ENCODE peak calls at places on chromosomes 1 and 21, in seven cellular contexts. D, E, C, I, Q, Y and P are unnamed samples.

GRCh38 chr1:21182181-21182711 is 5.5 kb upstream of the EIF4G3 start:
- DNase-seq in I (no peak), Y (no peak), Q (no peak), E (peak; percentile 77), C (no peak), D (no peak), P (no peak)

GRCh38 chr1:17181785-17182464 is 23.0 kb upstream of the PADI1 start:
- DNase-seq in Q (no peak), C (no peak), E (peak; percentile 38), Y (no peak), D (no peak), I (peak; percentile 29), P (no peak)

GRCh38 chr1:79133703-79134258 is 127.3 kb upstream of the ADGRL4 start:
- DNase-seq in D (no peak), C (no peak), E (no peak), Y (no peak), I (no peak), Q (no peak), P (no peak)

GRCh38 chr1:182833271-182833670 is 5.9 kb upstream of the DHX9 start:
- DNase-seq in I (no peak), D (no peak), Y (no peak), C (no peak), Q (no peak), E (no peak), P (no peak)

GRCh38 chr1:246151796-246152434 is 355.2 kb downstream of the SMYD3 start:
- DNase-seq in C (no peak), Y (no peak), E (no peak), Q (no peak), I (peak; percentile 8), D (no peak), P (no peak)

GRCh38 chr1:42003433-42003832 is 84.7 kb upstream of the HIVEP3 start:
- DNase-seq in D (peak; percentile 33), E (no peak), Y (no peak), Q (no peak), C (no peak), I (peak; percentile 8), P (no peak)

GRCh38 chr1:174466607-174467006 is 18.8 kb downstream of the GPR52 start:
- DNase-seq in C (no peak), Y (no peak), D (no peak), E (no peak), Q (no peak), I (no peak), P (no peak)

GRCh38 chr1:210655511-210655910 is 326.8 kb downstream of the HHAT start:
- DNase-seq in Q (no peak), D (no peak), I (no peak), C (no peak), Y (no peak), E (no peak), P (no peak)

GRCh38 chr1:156429308-156430060 is 60.5 kb downstream of the RHBG start:
- DNase-seq in D (no peak), Q (no peak), E (no peak), C (no peak), Y (no peak), I (no peak), P (no peak)

GRCh38 chr1:12438349-12438924 is 179.6 kb downstream of the DHRS3 start:
- DNase-seq in Q (peak; percentile 73), C (no peak), I (no peak), Y (no peak), E (no peak), D (no peak), P (peak; percentile 50)

GRCh38 chr1:159921700-159922498 is 3.4 kb downstream of the TAGLN2 start:
- DNase-seq in D (peak; percentile 41), Q (no peak), E (no peak), Y (no peak), I (no peak), C (no peak), P (peak; percentile 62)

GRCh38 chr1:24166988-24167387 is 20.1 kb downstream of the IFNLR1 start:
- DNase-seq in I (no peak), Y (no peak), D (no peak), C (no peak), Q (no peak), E (no peak), P (no peak)

GRCh38 chr1:116273042-116273783 is 99.8 kb upstream of the ATP1A1 start:
- DNase-seq in C (no peak), Y (no peak), E (no peak), I (peak; percentile 27), D (no peak), Q (no peak), P (no peak)

DNA sequence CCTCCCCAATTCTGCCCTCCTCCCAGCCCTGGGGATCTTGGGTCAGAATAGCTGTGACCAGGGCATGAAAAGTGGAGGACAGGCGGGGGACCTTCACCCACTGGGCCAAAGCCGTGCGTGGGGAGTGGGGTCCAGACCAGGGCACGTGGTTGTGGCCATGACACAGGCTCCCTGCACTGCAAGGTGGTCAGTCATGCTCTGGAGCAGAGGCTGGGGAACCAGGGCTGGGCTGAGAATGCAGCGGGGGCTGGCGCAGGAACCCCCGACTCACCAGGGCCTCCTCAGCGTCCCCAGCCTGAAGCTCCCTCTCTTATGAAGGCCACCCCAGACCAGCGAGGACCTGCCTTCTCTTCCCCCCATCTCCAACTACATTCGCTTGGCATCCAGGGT is 2.7 kb downstream of the DVL1 start:
- DNase-seq in E (no peak), Q (no peak), C (no peak), D (no peak), I (no peak), Y (no peak), P (no peak)
- H3K4me3 ChIP-seq in E (peak overlapping the region; percentile 81), Q (no peak overlapping the region), C (no peak overlapping the region), D (no peak overlapping the region), I (no peak overlapping the region), Y (no peak overlapping the region), P (no peak overlapping the region)

DNA sequence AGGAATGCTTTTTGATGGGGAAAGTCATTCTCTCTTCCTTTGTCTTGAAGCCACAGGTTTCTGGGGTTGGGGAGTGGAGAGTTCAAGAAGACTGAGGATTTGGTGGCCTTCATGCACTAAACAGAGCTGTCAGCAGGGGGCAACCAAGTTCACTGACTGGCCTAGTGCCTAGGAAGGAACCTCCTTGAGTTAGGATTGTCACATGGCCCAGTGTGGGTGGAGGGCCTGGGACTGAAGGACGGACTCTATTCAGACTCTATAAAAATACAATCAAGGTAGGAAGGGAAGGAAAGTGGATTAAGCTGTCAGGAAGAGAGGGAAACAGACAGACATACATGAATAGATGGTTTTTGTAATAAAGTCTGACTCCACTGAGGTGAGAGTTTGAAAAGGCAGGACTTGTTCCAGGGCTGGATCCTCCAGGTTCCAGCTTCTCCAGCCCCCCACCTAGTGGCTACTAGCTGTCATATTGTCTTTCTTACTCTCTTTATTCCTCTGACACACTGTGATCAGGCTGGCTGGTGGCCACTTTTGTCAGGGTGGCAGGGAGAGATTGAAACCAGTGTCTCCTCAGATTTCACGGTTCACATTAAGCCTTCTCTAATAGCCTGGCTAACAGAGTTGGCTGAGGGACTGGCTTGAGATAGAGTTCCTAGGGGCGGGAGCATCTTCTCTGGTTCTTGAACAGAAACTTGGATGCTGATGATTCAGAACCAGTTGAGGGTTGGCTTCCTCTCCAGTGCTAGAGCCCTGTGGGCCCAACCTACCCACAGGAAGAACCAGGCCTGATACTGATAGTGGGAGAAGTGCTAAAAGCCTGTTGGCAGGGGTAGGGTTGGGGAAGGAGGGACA is 4.1 kb upstream of the SH3BGRL3 start:
- DNase-seq in I (peak; percentile 86), C (peak; percentile 83), Q (no peak), D (peak; percentile 93), E (peak; percentile 92), Y (peak; percentile 80), P (no peak)
- H3K4me3 ChIP-seq in I (no peak overlapping the region), C (no peak overlapping the region), Q (no peak overlapping the region), D (no peak overlapping the region), E (no peak overlapping the region), Y (no peak overlapping the region), P (no peak overlapping the region)

DNA sequence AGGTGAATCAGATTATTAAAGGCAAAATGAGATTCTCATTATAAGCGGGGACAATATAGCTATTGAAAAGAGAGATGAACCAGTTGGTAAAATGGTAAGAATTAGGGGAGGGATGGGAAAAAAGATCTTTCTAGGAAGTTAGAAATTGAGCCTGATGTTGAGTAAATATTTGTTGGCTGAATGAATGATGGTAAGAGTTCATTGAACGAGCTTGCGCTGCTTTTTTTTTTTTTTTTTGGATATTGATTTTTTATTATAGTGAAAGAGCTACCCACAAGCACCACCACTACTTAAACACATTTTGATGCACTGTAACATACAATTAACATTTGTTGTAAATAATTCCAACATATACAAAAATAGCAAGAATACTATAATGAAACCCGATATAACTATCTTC is 1.1 kb upstream of the GCLM start:
- DNase-seq in Y (no peak), I (no peak), Q (no peak), C (no peak), D (no peak), E (no peak), P (no peak)
- H3K4me3 ChIP-seq in Y (no peak overlapping the region), I (peak overlapping the region; percentile 88), Q (no peak overlapping the region), C (no peak overlapping the region), D (no peak overlapping the region), E (no peak overlapping the region), P (no peak overlapping the region)

DNA sequence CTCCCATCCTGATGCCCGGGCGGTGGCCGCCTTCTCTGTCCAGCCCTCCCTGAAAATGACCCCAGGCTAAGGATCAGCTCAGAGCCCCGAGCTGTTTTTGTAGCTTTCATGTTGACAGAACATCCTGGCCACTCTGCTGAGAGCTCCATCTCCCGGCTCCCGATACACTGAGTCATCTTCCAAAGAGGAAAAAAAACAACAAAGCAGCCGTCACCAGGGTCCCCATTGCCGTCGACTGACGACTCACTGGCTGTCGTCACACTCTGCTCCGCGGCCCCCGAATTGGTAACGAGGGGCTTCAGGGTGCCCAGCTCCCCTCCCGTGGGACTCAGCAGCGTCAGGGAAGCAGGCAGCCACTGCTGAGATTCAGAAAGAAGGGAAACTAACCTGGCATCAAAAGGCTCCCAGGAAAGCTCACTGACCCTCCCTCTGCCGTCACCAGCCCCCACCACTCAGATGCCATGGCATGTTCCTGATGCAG is 67.2 kb downstream of the CD46 start:
- DNase-seq in I (no peak), D (no peak), E (peak; percentile 71), Y (no peak), C (no peak), Q (no peak), P (no peak)
- H3K4me3 ChIP-seq in I (no peak overlapping the region), D (no peak overlapping the region), E (peak overlapping the region; percentile 58), Y (no peak overlapping the region), C (peak overlapping the region; percentile 68), Q (peak overlapping the region; percentile 18), P (no peak overlapping the region)

DNA sequence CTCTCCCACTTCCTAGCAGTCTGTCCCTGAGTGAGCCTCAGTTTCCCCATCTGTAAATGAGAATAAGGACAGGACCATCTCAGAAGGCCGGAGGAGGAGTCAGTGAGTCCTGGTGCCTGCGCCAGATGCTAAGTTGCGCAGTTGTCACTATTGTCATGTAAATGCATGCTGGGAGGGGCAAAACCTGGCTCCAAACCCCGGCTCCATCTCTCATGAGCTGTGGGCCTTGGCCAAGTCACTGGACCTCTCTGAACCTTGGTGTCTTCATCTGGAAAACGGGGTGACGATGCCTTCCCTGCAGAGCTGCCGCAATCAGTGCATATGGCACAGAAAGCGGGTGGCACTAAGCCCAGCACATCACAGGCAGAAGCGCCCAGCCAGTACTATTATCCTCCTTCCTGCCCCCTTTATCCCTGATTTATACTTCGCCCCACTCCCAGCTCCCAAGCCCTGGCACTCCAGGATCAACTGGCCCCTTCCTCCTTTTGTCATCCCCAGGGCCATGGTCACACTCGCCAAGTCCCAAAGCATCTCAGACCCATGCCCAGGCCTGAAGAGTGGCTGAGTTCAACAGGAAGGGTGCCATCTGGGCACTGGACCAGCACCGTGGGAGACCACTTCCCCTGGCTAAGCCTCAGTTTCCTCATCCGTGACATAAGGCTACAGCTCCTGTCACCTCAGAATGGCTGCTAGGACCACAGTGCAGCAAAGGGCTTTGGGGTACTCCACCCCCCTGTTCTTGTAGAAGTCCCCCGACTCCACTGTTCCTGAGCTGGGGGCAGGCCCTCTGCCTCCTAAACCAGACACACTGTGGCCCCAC is 4.3 kb upstream of the PLEKHG5 start:
- DNase-seq in D (no peak), Q (no peak), I (no peak), Y (no peak), C (no peak), E (no peak), P (no peak)
- H3K4me3 ChIP-seq in D (no peak overlapping the region), Q (no peak overlapping the region), I (peak overlapping the region; percentile 93), Y (no peak overlapping the region), C (peak overlapping the region; percentile 69), E (peak overlapping the region; percentile 70), P (no peak overlapping the region)

GRCh38 chr21:41923641-41924342 is 30.0 kb downstream of the C2CD2 start:
- DNase-seq in I (no peak), Y (no peak), D (no peak), Q (no peak), E (no peak), C (no peak), P (no peak)
- H3K4me3 ChIP-seq in I (no peak overlapping the region), Y (no peak overlapping the region), D (no peak overlapping the region), Q (peak overlapping the region; percentile 81), E (no peak overlapping the region), C (no peak overlapping the region), P (no peak overlapping the region)